ENCODE peak calls at places on chromosomes 7 and 10, in eight cellular contexts. X is neural progenitor cell, T is A673, H is lower lobe of right lung, V is uterus, F is psoas muscle, D is left ventricle myocardium inferior, B is heart right ventricle. I is an unnamed sample. For H3K4me1, the result is how much of the 10 kb centered on the place peaks cover.

GRCh38 chr10:71845410-71846406 is 5.3 kb downstream of the PSAP start:
- DNase-seq in X (no peak), T (no peak), H (no peak), V (no peak), F (no peak), D (no peak), B (no peak), I (no peak)

GRCh38 chr10:9254353-9254752 is 1199.9 kb downstream of the GATA3 start:
- DNase-seq in X (no peak), T (no peak), H (no peak), V (no peak), F (no peak), D (no peak), B (no peak), I (no peak)

GRCh38 chr7:81600608-81601007 is 169.2 kb downstream of the HGF start:
- DNase-seq in X (no peak), T (no peak), H (no peak), V (no peak), F (no peak), D (no peak), B (no peak), I (no peak)

GRCh38 chr10:73019100-73019499 is 64.5 kb upstream of the PLA2G12B start:
- DNase-seq in X (no peak), T (no peak), H (no peak), V (no peak), F (no peak), D (no peak), B (no peak), I (no peak)

GRCh38 chr7:156950381-156950858 is 908 bp downstream of the NOM1 start:
- DNase-seq in X (no peak), T (peak), H (no peak), V (no peak), F (no peak), D (no peak), B (no peak), I (peak)

GRCh38 chr10:10994360-10994759 is 23.3 kb upstream of the CELF2 start:
- DNase-seq in X (no peak), T (no peak), H (no peak), V (no peak), F (no peak), D (no peak), B (no peak), I (no peak)

GRCh38 chr7:55132890-55133551 is 114.2 kb downstream of the EGFR start:
- DNase-seq in X (no peak), T (no peak), H (no peak), V (peak), F (peak), D (no peak), B (no peak), I (peak)

GRCh38 chr7:2037301-2037804 is 195.4 kb downstream of the MAD1L1 start:
- DNase-seq in X (no peak), T (no peak), H (peak), V (no peak), F (peak), D (peak), B (no peak), I (no peak)

GRCh38 chr10:122514045-122514840 is 46.3 kb upstream of the DMBT1 start:
- DNase-seq in X (no peak), T (no peak), H (no peak), V (no peak), F (no peak), D (no peak), B (no peak), I (no peak)

GRCh38 chr7:114519215-114519614 is 104.6 kb downstream of the FOXP2 start:
- DNase-seq in X (peak), T (peak), H (no peak), V (no peak), F (no peak), D (no peak), B (no peak), I (no peak)

GRCh38 chr7:41873781-41874180 is 170.9 kb upstream of the INHBA start:
- DNase-seq in X (no peak), T (no peak), H (no peak), V (no peak), F (no peak), D (no peak), B (no peak), I (no peak)

GRCh38 chr10:3122486-3123205 is 49.9 kb downstream of the PITRM1 start:
- DNase-seq in X (no peak), T (no peak), H (no peak), V (no peak), F (no peak), D (no peak), B (no peak), I (peak)

GRCh38 chr7:143898810-143899209 is 3.2 kb downstream of the TCAF1 start:
- DNase-seq in X (peak), T (no peak), H (no peak), V (no peak), F (no peak), D (no peak), B (no peak), I (no peak)

GRCh38 chr7:87570178-87570577 is 30.5 kb downstream of the ABCB1 start:
- DNase-seq in X (no peak), T (no peak), H (no peak), V (no peak), F (no peak), D (no peak), B (no peak), I (no peak)

GRCh38 chr10:31147220-31147608 is 115.5 kb upstream of the ZNF438 start:
- DNase-seq in X (no peak), T (no peak), H (no peak), V (no peak), F (no peak), D (no peak), B (no peak), I (no peak)

GRCh38 chr7:117208257-117208656 is 114.6 kb downstream of the WNT2 start:
- DNase-seq in X (no peak), T (no peak), H (no peak), V (no peak), F (no peak), D (no peak), B (no peak), I (no peak)

GRCh38 chr10:85194685-85195084 is 866.3 kb downstream of the CCSER2 start:
- DNase-seq in X (no peak), T (no peak), H (no peak), V (no peak), F (no peak), D (no peak), B (no peak), I (no peak)

GRCh38 chr7:117098457-117098856 is 145.2 kb downstream of the ST7 start:
- DNase-seq in X (no peak), T (no peak), H (no peak), V (no peak), F (no peak), D (no peak), B (no peak), I (peak)

GRCh38 chr7:138934861-138935260 is 46.3 kb downstream of the KIAA1549 start:
- DNase-seq in X (no peak), T (peak), H (no peak), V (no peak), F (no peak), D (no peak), B (no peak), I (peak)

GRCh38 chr10:42551582-42552187 is 86.7 kb downstream of the ZNF33B start:
- DNase-seq in X (peak), T (no peak), H (no peak), V (no peak), F (no peak), D (no peak), B (no peak), I (peak)

GRCh38 chr7:70040971-70041766 is 442.9 kb downstream of the AUTS2 start:
- DNase-seq in X (peak), T (peak), H (no peak), V (no peak), F (no peak), D (no peak), B (no peak), I (no peak)

GRCh38 chr7:151168022-151168786 is 710 bp upstream of the GBX1 start:
- DNase-seq in X (peak), T (peak), H (peak), V (no peak), F (peak), D (no peak), B (no peak), I (peak)

GRCh38 chr7:149732111-149732561 is 41.3 kb downstream of the ZNF467 start:
- DNase-seq in X (no peak), T (no peak), H (peak), V (no peak), F (no peak), D (peak), B (no peak), I (no peak)

GRCh38 chr7:78099715-78100477 is 301.3 kb downstream of the PHTF2 start:
- DNase-seq in X (no peak), T (no peak), H (no peak), V (no peak), F (no peak), D (no peak), B (no peak), I (peak)

GRCh38 chr10:121510201-121510771 is 88.0 kb downstream of the FGFR2 start:
- DNase-seq in X (no peak), T (no peak), H (no peak), V (peak), F (no peak), D (no peak), B (no peak), I (no peak)

GRCh38 chr10:102611514-102612095 is 32.7 kb upstream of the TRIM8 start:
- DNase-seq in X (no peak), T (no peak), H (no peak), V (no peak), F (no peak), D (no peak), B (no peak), I (no peak)

GRCh38 chr7:102896585-102896984 is 16.2 kb upstream of the LRRC17 start:
- DNase-seq in X (no peak), T (no peak), H (no peak), V (no peak), F (no peak), D (no peak), B (no peak), I (no peak)
- H3K4me1 ChIP-seq in X (under half), T (under half), H (under half), V (under half), F (under half), D (half or more), B (half or more), I (under half)

DNA sequence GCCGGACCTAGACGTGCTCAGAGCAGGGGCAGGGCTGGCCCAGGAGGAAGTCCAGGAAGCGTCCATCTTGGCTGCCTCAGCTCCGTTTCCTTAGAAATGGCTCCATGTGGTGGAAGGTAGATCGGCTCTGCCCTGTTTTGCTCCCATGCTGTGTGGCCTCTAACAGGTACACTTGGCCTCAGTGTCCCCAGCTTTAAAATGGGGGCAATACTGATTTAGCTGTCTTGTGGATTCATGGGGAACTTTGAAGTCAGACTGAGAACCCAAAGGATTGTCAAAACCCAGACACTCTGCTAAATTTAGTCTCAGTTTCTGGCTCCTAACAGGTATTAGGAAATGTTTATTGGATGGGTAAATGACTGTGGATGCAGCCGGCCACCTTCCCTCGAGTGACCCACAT is 15.9 kb downstream of the MTURN start:
- DNase-seq in X (no peak), T (no peak), H (no peak), V (no peak), F (no peak), D (no peak), B (no peak), I (no peak)
- H3K4me1 ChIP-seq in X (under half), T (under half), H (under half), V (under half), F (under half), D (under half), B (under half), I (under half)

DNA sequence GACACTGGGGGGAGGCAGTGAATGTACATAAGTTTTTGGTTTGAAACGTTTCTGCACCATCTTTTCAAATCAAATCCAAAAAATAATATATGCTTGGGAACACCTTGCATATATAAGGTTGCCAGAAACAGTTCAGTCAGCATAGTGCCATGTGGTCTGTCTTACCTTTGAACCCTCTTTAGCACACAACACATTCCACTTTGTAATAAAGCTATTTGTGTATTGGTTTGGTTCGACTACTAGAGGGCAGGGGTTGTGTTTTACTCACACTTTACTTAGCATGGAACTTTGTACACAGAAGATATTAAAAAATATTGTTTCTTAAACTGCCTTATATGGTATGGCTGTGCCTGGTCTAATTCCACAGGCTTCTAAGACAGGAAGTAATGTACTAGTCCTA is 43.2 kb downstream of the ALDH18A1 start:
- DNase-seq in X (no peak), T (no peak), H (no peak), V (no peak), F (no peak), D (no peak), B (no peak), I (no peak)
- H3K4me1 ChIP-seq in X (under half), T (under half), H (under half), V (under half), F (under half), D (under half), B (under half), I (under half)

DNA sequence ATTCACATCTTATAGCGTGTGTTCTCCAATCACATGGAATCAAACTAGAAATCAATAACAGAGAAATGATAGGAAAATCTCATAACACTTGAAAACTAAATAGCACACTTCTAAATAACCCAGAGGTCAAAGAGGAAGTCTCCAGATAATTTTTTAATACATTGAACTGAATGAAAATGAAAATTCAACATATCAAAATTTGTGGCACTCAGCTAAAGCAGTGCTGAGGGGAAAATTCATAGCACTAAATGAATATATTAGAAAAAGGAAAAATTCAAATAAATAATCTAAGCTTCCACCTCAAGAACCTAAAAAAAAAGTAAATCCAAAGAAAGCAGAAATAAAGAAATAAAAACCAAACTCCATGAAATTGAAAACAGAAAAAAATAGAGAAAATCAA is 17.3 kb downstream of the CALML3 start:
- DNase-seq in X (no peak), T (no peak), H (no peak), V (no peak), F (no peak), D (no peak), B (no peak), I (no peak)
- H3K4me1 ChIP-seq in X (under half), T (under half), H (under half), V (under half), F (under half), D (under half), B (under half), I (under half)

DNA sequence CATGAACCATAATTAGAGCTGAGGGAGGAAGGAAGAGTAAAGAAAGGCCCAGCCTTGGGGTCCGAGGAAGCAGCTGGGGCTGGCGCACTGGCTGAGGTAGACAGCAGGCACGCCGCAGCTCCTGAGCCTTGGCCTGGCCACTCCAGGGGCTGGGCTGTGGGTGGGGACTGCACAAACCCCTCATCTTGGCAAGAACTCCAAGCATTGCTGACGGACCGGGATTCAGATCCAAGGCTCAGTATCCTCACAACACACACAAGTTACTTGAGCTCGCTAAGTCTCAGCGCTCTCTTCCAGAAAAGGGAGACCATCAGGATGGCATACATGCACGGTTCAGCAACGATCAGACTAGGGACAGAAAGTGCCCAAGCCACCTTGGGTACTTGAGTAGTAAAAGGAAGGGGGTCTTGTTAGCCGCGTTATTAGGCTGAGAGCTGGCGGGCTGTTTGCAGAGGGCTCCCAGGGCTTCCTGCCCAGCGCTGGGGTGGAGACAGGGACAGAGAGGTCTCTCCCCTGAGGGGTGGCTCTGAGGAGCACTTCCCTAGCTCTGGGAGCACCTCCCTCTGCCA is 4.5 kb downstream of the TNS3 start:
- DNase-seq in X (no peak), T (no peak), H (no peak), V (no peak), F (no peak), D (peak), B (peak), I (no peak)
- H3K4me1 ChIP-seq in X (under half), T (under half), H (half or more), V (under half), F (under half), D (half or more), B (half or more), I (half or more)

DNA sequence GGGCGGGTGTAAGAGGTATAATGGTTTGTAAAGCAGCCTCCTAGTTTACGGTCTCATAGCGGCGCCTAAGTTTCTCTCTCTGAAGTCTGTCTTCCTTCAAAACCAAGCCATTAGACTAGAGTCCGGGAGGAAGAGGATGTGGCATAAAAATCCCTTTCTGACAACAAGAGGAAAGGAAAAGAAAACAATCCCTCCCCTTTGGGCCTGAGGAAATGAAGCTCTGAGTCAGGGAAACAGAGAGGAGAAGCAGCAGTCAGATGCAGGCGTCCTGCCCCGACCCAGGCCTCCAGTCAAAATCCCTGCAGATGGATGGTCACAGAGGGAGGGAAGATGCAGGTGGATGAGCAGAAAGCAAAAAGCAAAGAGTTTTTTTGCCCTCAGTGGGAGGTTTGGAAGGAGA is 23.7 kb downstream of the PARP12 start:
- DNase-seq in X (no peak), T (no peak), H (no peak), V (no peak), F (no peak), D (no peak), B (no peak), I (peak)
- H3K4me1 ChIP-seq in X (under half), T (under half), H (under half), V (under half), F (under half), D (under half), B (under half), I (under half)

GRCh38 chr10:110863956-110864355 is 7.8 kb upstream of the PDCD4 start:
- DNase-seq in X (no peak), T (no peak), H (no peak), V (no peak), F (no peak), D (no peak), B (no peak), I (no peak)
- H3K4me1 ChIP-seq in X (under half), T (under half), H (half or more), V (under half), F (under half), D (under half), B (under half), I (under half)

I was measured in SJSA1.